ENCODE peak calls at places on chromosomes 4 and X, in nine cellular contexts. J, O, Q, R, Y, P, T, Z and L are unnamed samples.

GRCh38 chrX:38305971-38306370 is 21.3 kb downstream of the RPGR start:
- DNase-seq in J (no peak), O (no peak), Q (no peak), T (no peak), R (no peak), P (no peak), Y (no peak), Z (no peak), L (peak; percentile 25)

GRCh38 chrX:17007134-17007768 is 60.8 kb downstream of the REPS2 start:
- DNase-seq in J (peak; percentile 26), O (peak; percentile 26), P (no peak), Y (no peak), T (no peak), Z (no peak), Q (no peak), R (no peak), L (peak; percentile 30)

GRCh38 chr4:76590847-76591281 is 155.8 kb downstream of the SHROOM3 start:
- DNase-seq in Z (peak; percentile 68), O (no peak), R (no peak), Q (no peak), Y (no peak), J (peak; percentile 39), P (no peak), T (peak; percentile 58), L (no peak)

GRCh38 chr4:165368567-165368966 is 10.2 kb upstream of the CPE start:
- DNase-seq in Z (no peak), P (no peak), O (no peak), T (no peak), Y (no peak), J (no peak), R (no peak), Q (no peak), L (no peak)

GRCh38 chr4:577499-578450 is 1.7 kb upstream of the TMEM271 start:
- DNase-seq in T (no peak), Q (peak; percentile 25), R (peak; percentile 64), O (peak; percentile 59), Y (no peak), P (no peak), J (peak; percentile 17), Z (peak; percentile 17), L (no peak)

GRCh38 chrX:46653482-46653881 is 79.9 kb downstream of the CHST7 start:
- DNase-seq in Y (no peak), J (no peak), P (no peak), O (no peak), Q (no peak), R (no peak), T (peak; percentile 4), Z (no peak), L (no peak)

GRCh38 chr4:122764071-122764807 is 31.7 kb downstream of the BBS12 start:
- DNase-seq in O (no peak), J (no peak), P (no peak), R (no peak), Z (peak; percentile 45), T (peak; percentile 75), Q (no peak), Y (no peak), L (no peak)

GRCh38 chrX:17740137-17741122 is 3.1 kb downstream of the SCML1 start:
- DNase-seq in P (no peak), Q (no peak), R (no peak), J (no peak), Y (no peak), O (no peak), Z (no peak), T (no peak), L (no peak)

GRCh38 chrX:17859609-17860178 is 1.4 kb downstream of the RAI2 start:
- DNase-seq in J (no peak), Y (no peak), O (no peak), T (no peak), Q (peak; percentile 14), R (no peak), Z (no peak), P (no peak), L (no peak)

GRCh38 chrX:16445166-16445752 is 204.7 kb upstream of the S100G start:
- DNase-seq in O (no peak), J (peak; percentile 25), P (no peak), T (peak; percentile 47), Z (no peak), R (no peak), Y (peak; percentile 29), Q (peak; percentile 5), L (peak; percentile 1)

GRCh38 chr4:82753725-82754410 is 44.7 kb downstream of the SCD5 start:
- DNase-seq in Q (no peak), J (no peak), O (no peak), T (peak; percentile 28), P (peak; percentile 25), R (peak; percentile 36), Y (no peak), Z (no peak), L (no peak)

GRCh38 chrX:7926914-7927258 is 327 bp downstream of the PNPLA4 start:
- DNase-seq in O (no peak), Q (no peak), P (no peak), Y (no peak), T (no peak), R (no peak), J (no peak), Z (peak; percentile 2), L (no peak)

GRCh38 chrX:18702362-18703195 is 4.9 kb upstream of the PPEF1 start:
- DNase-seq in O (peak; percentile 16), Z (peak; percentile 10), R (no peak), T (peak; percentile 70), Q (no peak), P (no peak), Y (no peak), J (peak; percentile 22), L (peak; percentile 82)

GRCh38 chrX:69539437-69539836 is 35.3 kb downstream of the NALF2 start:
- DNase-seq in T (no peak), J (peak; percentile 2), Z (no peak), P (no peak), O (no peak), Q (no peak), R (no peak), Y (no peak), L (no peak)

GRCh38 chrX:122087353-122087752 is 1039.9 kb downstream of the GLUD2 start:
- DNase-seq in J (no peak), Q (no peak), T (no peak), O (no peak), P (no peak), R (no peak), Y (no peak), Z (peak; percentile 23), L (peak; percentile 80)

GRCh38 chr4:94332983-94333590 is 9.5 kb downstream of the HPGDS start:
- DNase-seq in O (no peak), R (no peak), Z (no peak), Q (no peak), T (no peak), J (peak; percentile 3), P (no peak), Y (no peak), L (no peak)

GRCh38 chr4:186192068-186192751 is 843 bp downstream of the CYP4V2 start:
- DNase-seq in R (no peak), Q (no peak), Z (peak; percentile 33), T (peak; percentile 48), J (peak; percentile 38), Y (no peak), O (peak; percentile 57), P (no peak), L (peak; percentile 27)

GRCh38 chrX:47193475-47194241 is at the start of gene UBA1:
- DNase-seq in Z (peak; percentile 85), O (peak; percentile 95), R (peak; percentile 99), J (peak; percentile 92), Q (peak; percentile 90), Y (peak; percentile 85), P (peak; percentile 96), T (peak; percentile 95), L (peak; percentile 89)

GRCh38 chr4:112704322-112704721 is 67.4 kb downstream of the LARP7 start:
- DNase-seq in R (no peak), P (no peak), T (no peak), J (no peak), Q (no peak), Z (no peak), O (no peak), Y (no peak), L (no peak)

GRCh38 chrX:101206471-101206870 is 13.1 kb upstream of the DRP2 start:
- DNase-seq in J (peak; percentile 30), Y (peak; percentile 1), T (peak; percentile 58), O (peak; percentile 45), Q (no peak), Z (no peak), P (no peak), R (no peak), L (peak; percentile 27)

GRCh38 chr4:93084599-93085305 is 743.8 kb upstream of the ATOH1 start:
- DNase-seq in Z (no peak), Q (no peak), J (no peak), R (peak; percentile 38), P (no peak), Y (no peak), T (no peak), O (no peak), L (no peak)

GRCh38 chr4:183960021-183960420 is 54.9 kb downstream of the STOX2 start:
- DNase-seq in Q (peak; percentile 76), J (peak; percentile 79), T (peak; percentile 72), Z (no peak), R (no peak), Y (no peak), O (peak; percentile 38), P (peak; percentile 43), L (no peak)

GRCh38 chrX:153968754-153969124 is 2.9 kb downstream of the HCFC1 start:
- DNase-seq in Q (peak; percentile 60), R (peak; percentile 79), Y (peak; percentile 41), Z (no peak), T (no peak), J (no peak), O (no peak), P (peak; percentile 59), L (no peak)

GRCh38 chr4:119244832-119245231 is 32.3 kb downstream of the USP53 start:
- DNase-seq in Y (no peak), T (no peak), O (no peak), R (no peak), Z (no peak), Q (peak; percentile 30), P (no peak), J (no peak), L (no peak)

GRCh38 chr4:111807556-111807955 is 337.7 kb upstream of the FAM241A start:
- DNase-seq in R (no peak), Q (no peak), J (no peak), O (no peak), P (no peak), Y (no peak), T (no peak), Z (no peak), L (no peak)

GRCh38 chr4:159048166-159048886 is 54.6 kb upstream of the RAPGEF2 start:
- DNase-seq in J (peak; percentile 74), O (peak; percentile 66), P (peak; percentile 57), Y (no peak), R (no peak), Z (peak; percentile 29), T (peak; percentile 79), Q (peak; percentile 18), L (peak; percentile 50)

GRCh38 chr4:152110780-152111179 is 350.0 kb upstream of the GATB start:
- DNase-seq in O (no peak), Y (no peak), J (no peak), R (no peak), P (no peak), Q (no peak), Z (no peak), T (no peak), L (no peak)

GRCh38 chr4:153514001-153514526 is 47.9 kb downstream of the TMEM131L start:
- DNase-seq in J (peak; percentile 85), Y (no peak), Q (no peak), P (no peak), Z (peak; percentile 70), T (peak; percentile 66), R (no peak), O (peak; percentile 16), L (peak; percentile 73)

GRCh38 chr4:110916505-110916904 is 293.6 kb upstream of the PITX2 start:
- DNase-seq in R (no peak), J (no peak), Q (no peak), P (no peak), Y (no peak), O (no peak), T (no peak), Z (no peak), L (no peak)

GRCh38 chrX:97229318-97229717 is 345.6 kb downstream of the RPA4 start:
- DNase-seq in Q (no peak), R (no peak), Y (no peak), O (no peak), P (no peak), T (no peak), Z (no peak), J (no peak), L (no peak)

GRCh38 chr4:7460591-7460990 is 25.9 kb upstream of the PSAPL1 start:
- DNase-seq in Z (no peak), Q (no peak), T (peak; percentile 7), J (no peak), R (no peak), O (no peak), Y (no peak), P (no peak), L (no peak)